ENCODE peak calls at places on chromosomes 13 and 19, in five cellular contexts. A is GM23248, H is choroid plexus epithelial cell, K is nephron progenitor cell, V is NAMALWA. F is an unnamed sample.

GRCh38 chr13:59103004-59103768 is 1060.5 kb downstream of the DIAPH3 start:
- DNase-seq in A (no peak), H (peak), K (no peak), V (no peak), F (no peak)

GRCh38 chr13:30744056-30744684 is 8.8 kb downstream of the ALOX5AP start:
- DNase-seq in A (peak), H (peak), K (no peak), V (no peak), F (peak)

GRCh38 chr19:16702123-16702522 is 17.5 kb upstream of the NWD1 start:
- DNase-seq in A (peak), H (peak), K (no peak), V (no peak), F (no peak)

GRCh38 chr13:30077338-30077737 is 226.9 kb upstream of the UBL3 start:
- DNase-seq in A (no peak), H (no peak), K (no peak), V (no peak), F (no peak)

GRCh38 chr13:94114166-94114565 is 365.3 kb downstream of the DCT start:
- DNase-seq in A (no peak), H (no peak), K (no peak), V (no peak), F (no peak)

GRCh38 chr19:38057954-38058690 is 151.1 kb downstream of the SIPA1L3 start:
- DNase-seq in A (no peak), H (no peak), K (no peak), V (no peak), F (peak)

GRCh38 chr13:75455962-75456361 is 26.0 kb downstream of the TBC1D4 start:
- DNase-seq in A (no peak), H (no peak), K (no peak), V (no peak), F (no peak)

GRCh38 chr13:99528547-99528946 is 27.3 kb downstream of the TM9SF2 start:
- DNase-seq in A (no peak), H (peak), K (no peak), V (peak), F (no peak)

F was measured in Caki2.